ENCODE peak calls at places on chromosomes 3 and 15, in five cellular contexts. S, Y, H, T and G are unnamed samples.

GRCh38 chr3:125062904-125063618 is 7.3 kb upstream of the HEG1 start:
- DNase-seq in S (peak; percentile 92), Y (no peak), H (no peak), T (peak; percentile 64), G (no peak)

GRCh38 chr15:27429577-27429976 is 458.6 kb downstream of the GABRG3 start:
- DNase-seq in S (no peak), Y (no peak), H (no peak), T (no peak), G (no peak)

GRCh38 chr15:70271422-70272088 is 173.8 kb upstream of the TLE3 start:
- DNase-seq in S (peak; percentile 95), Y (no peak), H (peak; percentile 69), T (peak; percentile 95), G (peak; percentile 29)

GRCh38 chr15:34621675-34622074 is 38.2 kb upstream of the GOLGA8B start:
- DNase-seq in S (no peak), Y (no peak), H (peak; percentile 6), T (peak; percentile 6), G (no peak)

GRCh38 chr3:123632161-123632655 is 47.4 kb upstream of the HACD2 start:
- DNase-seq in S (no peak), Y (no peak), H (no peak), T (no peak), G (no peak)

GRCh38 chr3:37955918-37956317 is 34.7 kb upstream of the VILL start:
- DNase-seq in S (no peak), Y (no peak), H (no peak), T (no peak), G (no peak)

GRCh38 chr3:129556890-129557736 is 14.1 kb downstream of the H1-8 start:
- DNase-seq in S (no peak), Y (no peak), H (no peak), T (peak; percentile 31), G (no peak)

GRCh38 chr3:42213417-42213816 is 52.6 kb downstream of the CCK start:
- DNase-seq in S (no peak), Y (no peak), H (no peak), T (no peak), G (no peak)

GRCh38 chr15:62777657-62778056 is 264.9 kb upstream of the TPM1 start:
- DNase-seq in S (no peak), Y (no peak), H (peak; percentile 8), T (no peak), G (no peak)

GRCh38 chr15:82315519-82316246 is 33.6 kb downstream of the GOLGA6L10 start:
- DNase-seq in S (no peak), Y (no peak), H (no peak), T (no peak), G (peak; percentile 89)